ENCODE peak calls at places on chromosome 12, in eight cellular contexts. I, L, R, K, M, T, B and H are unnamed samples.

GRCh38 chr12:34604631-34605509 is 582.6 kb downstream of the ALG10 start:
- DNase-seq in I (no peak), L (no peak), R (no peak), K (no peak), M (no peak), T (no peak), B (no peak), H (no peak)

GRCh38 chr12:22105542-22105941 is 59.5 kb downstream of the CMAS start:
- DNase-seq in I (no peak), L (no peak), R (no peak), K (no peak), M (no peak), T (no peak), B (no peak), H (no peak)

GRCh38 chr12:120979862-120980696 is 1.7 kb downstream of the HNF1A start:
- DNase-seq in I (no peak), L (no peak), R (no peak), K (no peak), M (no peak), T (no peak), B (no peak), H (no peak)

GRCh38 chr12:46921048-46921753 is 95.4 kb upstream of the SLC38A4 start:
- DNase-seq in I (no peak), L (peak), R (no peak), K (no peak), M (peak), T (peak), B (peak), H (no peak)

GRCh38 chr12:57637364-57637763 is 4.4 kb upstream of the B4GALNT1 start:
- DNase-seq in I (no peak), L (no peak), R (no peak), K (peak), M (peak), T (no peak), B (no peak), H (no peak)

GRCh38 chr12:44873898-44874297 is 2.2 kb downstream of the NELL2 start:
- DNase-seq in I (no peak), L (no peak), R (no peak), K (no peak), M (peak), T (peak), B (no peak), H (no peak)

GRCh38 chr12:14426792-14427191 is 61.3 kb downstream of the ATF7IP start:
- DNase-seq in I (no peak), L (no peak), R (no peak), K (no peak), M (no peak), T (no peak), B (no peak), H (no peak)

GRCh38 chr12:58547217-58547616 is 373.1 kb downstream of the LRIG3 start:
- DNase-seq in I (no peak), L (no peak), R (no peak), K (no peak), M (no peak), T (no peak), B (no peak), H (no peak)

GRCh38 chr12:6327159-6327558 is 14.7 kb downstream of the TNFRSF1A start:
- DNase-seq in I (no peak), L (no peak), R (no peak), K (no peak), M (no peak), T (no peak), B (no peak), H (no peak)

GRCh38 chr12:4417471-4417870 is 28.1 kb downstream of the FGF6 start:
- DNase-seq in I (no peak), L (no peak), R (no peak), K (no peak), M (no peak), T (no peak), B (no peak), H (no peak)